ENCODE peak calls at places on chromosome 19, in ten cellular contexts. S, I, P, T, Z, C, A, K, J and W are unnamed samples.

GRCh38 chr19:13640611-13641010 is 123.7 kb upstream of the MRI1 start:
- DNase-seq in S (no peak), I (no peak), P (no peak), T (no peak), Z (no peak), C (no peak), A (no peak), K (no peak), J (no peak), W (no peak)

GRCh38 chr19:32197896-32198882 is 147.2 kb upstream of the ZNF507 start:
- DNase-seq in S (no peak), I (no peak), P (no peak), T (no peak), Z (no peak), C (no peak), A (no peak), K (no peak), J (no peak), W (no peak)

GRCh38 chr19:16232127-16232526 is 34.4 kb downstream of the AP1M1 start:
- DNase-seq in S (no peak), I (no peak), P (no peak), T (no peak), Z (no peak), C (no peak), A (no peak), K (no peak), J (no peak), W (no peak)

GRCh38 chr19:13262450-13262849 is 112.2 kb downstream of the IER2 start:
- DNase-seq in S (no peak), I (no peak), P (no peak), T (no peak), Z (no peak), C (no peak), A (no peak), K (peak; percentile 17), J (no peak), W (no peak)

GRCh38 chr19:8194528-8195275 is 14.5 kb upstream of the CERS4 start:
- DNase-seq in S (peak; percentile 76), I (peak; percentile 60), P (no peak), T (no peak), Z (no peak), C (no peak), A (no peak), K (no peak), J (peak; percentile 58), W (no peak)

GRCh38 chr19:28213476-28214082 is 999.4 kb downstream of the UQCRFS1 start:
- DNase-seq in S (no peak), I (no peak), P (no peak), T (no peak), Z (no peak), C (no peak), A (no peak), K (no peak), J (no peak), W (no peak)

GRCh38 chr19:4284176-4284958 is 5.3 kb downstream of the SHD start:
- DNase-seq in S (no peak), I (no peak), P (no peak), T (no peak), Z (no peak), C (no peak), A (peak; percentile 17), K (peak; percentile 23), J (no peak), W (peak; percentile 88)

GRCh38 chr19:50332014-50332263 is 2.8 kb upstream of the KCNC3 start:
- DNase-seq in S (no peak), I (peak; percentile 42), P (no peak), T (no peak), Z (no peak), C (no peak), A (no peak), K (no peak), J (no peak), W (no peak)

GRCh38 chr19:51020988-51021651 is 1.6 kb upstream of the KLK10 start:
- DNase-seq in S (no peak), I (no peak), P (peak; percentile 61), T (no peak), Z (no peak), C (no peak), A (peak; percentile 40), K (peak; percentile 47), J (peak; percentile 1), W (peak; percentile 73)

GRCh38 chr19:47471733-47472457 is at the start of gene SLC8A2:
- DNase-seq in S (peak; percentile 77), I (no peak), P (peak; percentile 75), T (no peak), Z (peak; percentile 58), C (peak; percentile 82), A (peak; percentile 69), K (peak; percentile 81), J (peak; percentile 85), W (peak; percentile 64)

GRCh38 chr19:33740811-33741396 is 55.8 kb upstream of the KCTD15 start:
- DNase-seq in S (no peak), I (no peak), P (no peak), T (no peak), Z (no peak), C (no peak), A (peak; percentile 24), K (peak; percentile 42), J (no peak), W (peak; percentile 33)

GRCh38 chr19:4233282-4233853 is 4.0 kb downstream of the EBI3 start:
- DNase-seq in S (peak; percentile 69), I (peak; percentile 67), P (peak; percentile 68), T (no peak), Z (no peak), C (no peak), A (peak; percentile 48), K (peak; percentile 35), J (no peak), W (no peak)

GRCh38 chr19:10102787-10103236 is 334 bp upstream of the ANGPTL6 start:
- DNase-seq in S (no peak), I (no peak), P (no peak), T (no peak), Z (no peak), C (no peak), A (no peak), K (no peak), J (no peak), W (no peak)

GRCh38 chr19:8245869-8246835 is 37.0 kb downstream of the CERS4 start:
- DNase-seq in S (no peak), I (no peak), P (no peak), T (no peak), Z (no peak), C (no peak), A (no peak), K (no peak), J (no peak), W (no peak)

GRCh38 chr19:14496849-14497346 is 971 bp upstream of the GIPC1 start:
- DNase-seq in S (no peak), I (no peak), P (no peak), T (no peak), Z (no peak), C (no peak), A (no peak), K (no peak), J (no peak), W (no peak)

GRCh38 chr19:38351865-38352395 is 16.3 kb downstream of the CATSPERG start:
- DNase-seq in S (no peak), I (no peak), P (no peak), T (no peak), Z (no peak), C (no peak), A (no peak), K (no peak), J (no peak), W (no peak)

GRCh38 chr19:16660763-16661479 is at the start of gene TMEM38A:
- DNase-seq in S (peak; percentile 63), I (peak; percentile 65), P (peak; percentile 62), T (no peak), Z (no peak), C (peak; percentile 51), A (peak; percentile 80), K (peak; percentile 55), J (peak; percentile 60), W (peak; percentile 36)

GRCh38 chr19:44782729-44783128 is 5.0 kb downstream of the CBLC start:
- DNase-seq in S (no peak), I (no peak), P (no peak), T (no peak), Z (no peak), C (no peak), A (no peak), K (no peak), J (no peak), W (no peak)

GRCh38 chr19:12913871-12914690 is 5.0 kb downstream of the SYCE2 start:
- DNase-seq in S (peak; percentile 76), I (no peak), P (no peak), T (no peak), Z (no peak), C (no peak), A (no peak), K (no peak), J (no peak), W (no peak)

GRCh38 chr19:2779121-2779740 is 3.8 kb downstream of the SGTA start:
- DNase-seq in S (no peak), I (no peak), P (no peak), T (no peak), Z (no peak), C (no peak), A (no peak), K (no peak), J (no peak), W (no peak)
- H3K4me1 ChIP-seq in S (peaks cover 46% of the 10 kb centered on the region), I (peaks cover 49% of the 10 kb centered on the region), P (peaks cover 20% of the 10 kb centered on the region), T (peaks cover 18% of the 10 kb centered on the region), Z (peaks cover 7% of the 10 kb centered on the region), C (no peaks in the 10 kb centered on the region), A (peaks cover 10% of the 10 kb centered on the region), K (peaks cover 16% of the 10 kb centered on the region), J (peaks cover 1% of the 10 kb centered on the region), W (peaks cover 14% of the 10 kb centered on the region)

GRCh38 chr19:11152318-11153062 is 3.1 kb downstream of the SPC24 start:
- DNase-seq in S (no peak), I (no peak), P (peak; percentile 92), T (no peak), Z (no peak), C (peak; percentile 87), A (no peak), K (peak; percentile 71), J (peak; percentile 81), W (no peak)
- H3K27me3 ChIP-seq in S (no peaks in the 10 kb centered on the region), I (no peaks in the 10 kb centered on the region), P (no peaks in the 10 kb centered on the region), T (no peaks in the 10 kb centered on the region), Z (no peaks in the 10 kb centered on the region), C (no peaks in the 10 kb centered on the region), A (no peaks in the 10 kb centered on the region), K (no peaks in the 10 kb centered on the region), J (no peaks in the 10 kb centered on the region), W (no peaks in the 10 kb centered on the region)

DNA sequence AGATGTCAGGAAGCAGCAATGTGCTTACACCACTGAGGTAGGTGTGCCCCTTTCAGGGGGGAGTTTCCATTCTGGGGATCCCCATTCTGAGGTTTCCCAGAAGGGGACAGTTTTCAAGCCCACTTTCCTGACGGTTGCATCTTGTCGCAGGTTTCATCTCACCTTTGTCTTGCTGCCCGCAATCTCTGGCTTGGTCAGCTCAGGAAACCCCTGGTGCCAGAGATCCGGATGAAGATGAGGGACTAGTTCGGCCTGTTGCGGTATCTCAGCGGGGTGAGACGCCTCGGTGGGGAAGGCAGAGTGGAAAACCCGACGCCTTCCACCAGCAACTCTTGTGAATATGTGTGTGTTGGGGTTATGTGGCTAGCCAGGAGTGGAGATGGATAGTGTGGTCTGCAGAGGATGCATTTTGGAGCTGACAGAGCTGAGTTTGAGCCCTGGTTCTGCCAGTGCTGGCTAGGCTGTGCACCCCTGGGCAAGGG is 13.1 kb downstream of the TNFSF9 start:
- DNase-seq in S (no peak), I (no peak), P (no peak), T (no peak), Z (no peak), C (no peak), A (no peak), K (no peak), J (no peak), W (no peak)
- H3K4me3 ChIP-seq in S (no peak overlapping the region), I (no peak overlapping the region), P (no peak overlapping the region), T (no peak overlapping the region), Z (no peak overlapping the region), C (no peak overlapping the region), A (no peak overlapping the region), K (no peak overlapping the region), J (no peak overlapping the region), W (no peak overlapping the region)

GRCh38 chr19:30649149-30649548 is 277.0 kb downstream of the ZNF536 start:
- DNase-seq in S (no peak), I (no peak), P (no peak), T (no peak), Z (no peak), C (no peak), A (no peak), K (no peak), J (no peak), W (no peak)
- H3K4me1 ChIP-seq in S (no peaks in the 10 kb centered on the region), I (no peaks in the 10 kb centered on the region), P (no peaks in the 10 kb centered on the region), T (no peaks in the 10 kb centered on the region), Z (no peaks in the 10 kb centered on the region), C (no peaks in the 10 kb centered on the region), A (no peaks in the 10 kb centered on the region), K (peaks cover 31% of the 10 kb centered on the region), J (no peaks in the 10 kb centered on the region), W (peaks cover 69% of the 10 kb centered on the region)